ENCODE peak calls at places on chromosomes 12 and 14, in six cellular contexts. One of them, this sample, is unnamed.

GRCh38 chr12:45612044-45612794 is 117.3 kb upstream of the ARID2 start:
- DNase-seq in non-pigmented ciliary epithelial cell: no peak
- DNase-seq in ELF-1: no peak
- DNase-seq in kidney tubule cell: peak; percentile 69
- DNase-seq in dermis blood vessel endothelial cell: peak; percentile 65
- DNase-seq in activated CD8-positive, alpha-beta T cell treated with anti-CD3 and anti-CD28 coated beads, Interleukin-2, amount 10 ng/mL, durations not matched to agents 7 days and 5 days: no peak
- DNase-seq in this sample: peak; percentile 16

GRCh38 chr12:50404307-50404706 is 3.6 kb downstream of the LARP4 start:
- DNase-seq in kidney tubule cell: no peak
- DNase-seq in dermis blood vessel endothelial cell: no peak
- DNase-seq in non-pigmented ciliary epithelial cell: no peak
- DNase-seq in activated CD8-positive, alpha-beta T cell treated with anti-CD3 and anti-CD28 coated beads, Interleukin-2, amount 10 ng/mL, durations not matched to agents 7 days and 5 days: no peak
- DNase-seq in ELF-1: no peak
- DNase-seq in this sample: no peak

GRCh38 chr14:85987292-85987691 is 457.3 kb downstream of the FLRT2 start:
- DNase-seq in dermis blood vessel endothelial cell: no peak
- DNase-seq in activated CD8-positive, alpha-beta T cell treated with anti-CD3 and anti-CD28 coated beads, Interleukin-2, amount 10 ng/mL, durations not matched to agents 7 days and 5 days: no peak
- DNase-seq in non-pigmented ciliary epithelial cell: no peak
- DNase-seq in ELF-1: no peak
- DNase-seq in kidney tubule cell: no peak
- DNase-seq in this sample: no peak

GRCh38 chr14:36950812-36951211 is 221.6 kb downstream of the SLC25A21 start:
- DNase-seq in dermis blood vessel endothelial cell: no peak
- DNase-seq in kidney tubule cell: no peak
- DNase-seq in ELF-1: no peak
- DNase-seq in activated CD8-positive, alpha-beta T cell treated with anti-CD3 and anti-CD28 coated beads, Interleukin-2, amount 10 ng/mL, durations not matched to agents 7 days and 5 days: no peak
- DNase-seq in non-pigmented ciliary epithelial cell: no peak
- DNase-seq in this sample: no peak

GRCh38 chr12:104168596-104168995 is 30.6 kb upstream of the NFYB start:
- DNase-seq in activated CD8-positive, alpha-beta T cell treated with anti-CD3 and anti-CD28 coated beads, Interleukin-2, amount 10 ng/mL, durations not matched to agents 7 days and 5 days: no peak
- DNase-seq in kidney tubule cell: no peak
- DNase-seq in dermis blood vessel endothelial cell: no peak
- DNase-seq in ELF-1: no peak
- DNase-seq in non-pigmented ciliary epithelial cell: no peak
- DNase-seq in this sample: no peak

GRCh38 chr12:104622942-104623341 is 166.2 kb downstream of the CHST11 start:
- DNase-seq in activated CD8-positive, alpha-beta T cell treated with anti-CD3 and anti-CD28 coated beads, Interleukin-2, amount 10 ng/mL, durations not matched to agents 7 days and 5 days: no peak
- DNase-seq in dermis blood vessel endothelial cell: no peak
- DNase-seq in kidney tubule cell: no peak
- DNase-seq in ELF-1: peak; percentile 46
- DNase-seq in non-pigmented ciliary epithelial cell: no peak
- DNase-seq in this sample: no peak

GRCh38 chr12:108772247-108772646 is 40.9 kb upstream of the CORO1C start:
- DNase-seq in non-pigmented ciliary epithelial cell: no peak
- DNase-seq in ELF-1: peak; percentile 70
- DNase-seq in dermis blood vessel endothelial cell: no peak
- DNase-seq in activated CD8-positive, alpha-beta T cell treated with anti-CD3 and anti-CD28 coated beads, Interleukin-2, amount 10 ng/mL, durations not matched to agents 7 days and 5 days: no peak
- DNase-seq in kidney tubule cell: peak; percentile 10
- DNase-seq in this sample: no peak

GRCh38 chr12:53131844-53132243 is 28.6 kb downstream of the SOAT2 start:
- DNase-seq in ELF-1: no peak
- DNase-seq in activated CD8-positive, alpha-beta T cell treated with anti-CD3 and anti-CD28 coated beads, Interleukin-2, amount 10 ng/mL, durations not matched to agents 7 days and 5 days: no peak
- DNase-seq in non-pigmented ciliary epithelial cell: no peak
- DNase-seq in dermis blood vessel endothelial cell: no peak
- DNase-seq in kidney tubule cell: no peak
- DNase-seq in this sample: no peak

GRCh38 chr14:104222396-104223036 is 84.1 kb downstream of the KIF26A start:
- DNase-seq in ELF-1: no peak
- DNase-seq in activated CD8-positive, alpha-beta T cell treated with anti-CD3 and anti-CD28 coated beads, Interleukin-2, amount 10 ng/mL, durations not matched to agents 7 days and 5 days: no peak
- DNase-seq in non-pigmented ciliary epithelial cell: no peak
- DNase-seq in kidney tubule cell: no peak
- DNase-seq in dermis blood vessel endothelial cell: no peak
- DNase-seq in this sample: no peak

GRCh38 chr12:7117670-7118069 is 8.7 kb upstream of the C1RL start:
- DNase-seq in dermis blood vessel endothelial cell: no peak
- DNase-seq in non-pigmented ciliary epithelial cell: no peak
- DNase-seq in activated CD8-positive, alpha-beta T cell treated with anti-CD3 and anti-CD28 coated beads, Interleukin-2, amount 10 ng/mL, durations not matched to agents 7 days and 5 days: no peak
- DNase-seq in kidney tubule cell: no peak
- DNase-seq in ELF-1: no peak
- DNase-seq in this sample: no peak

GRCh38 chr14:50363734-50364113 is 33.0 kb downstream of the CDKL1 start:
- DNase-seq in dermis blood vessel endothelial cell: peak; percentile 52
- DNase-seq in activated CD8-positive, alpha-beta T cell treated with anti-CD3 and anti-CD28 coated beads, Interleukin-2, amount 10 ng/mL, durations not matched to agents 7 days and 5 days: peak; percentile 77
- DNase-seq in ELF-1: no peak
- DNase-seq in non-pigmented ciliary epithelial cell: no peak
- DNase-seq in kidney tubule cell: peak; percentile 65
- DNase-seq in this sample: no peak

GRCh38 chr14:67510836-67511235 is 22.3 kb upstream of the PLEKHH1 start:
- DNase-seq in dermis blood vessel endothelial cell: no peak
- DNase-seq in kidney tubule cell: peak; percentile 58
- DNase-seq in ELF-1: no peak
- DNase-seq in activated CD8-positive, alpha-beta T cell treated with anti-CD3 and anti-CD28 coated beads, Interleukin-2, amount 10 ng/mL, durations not matched to agents 7 days and 5 days: no peak
- DNase-seq in non-pigmented ciliary epithelial cell: no peak
- DNase-seq in this sample: no peak

GRCh38 chr14:98798099-98798498 is 473.9 kb downstream of the BCL11B start:
- DNase-seq in kidney tubule cell: no peak
- DNase-seq in ELF-1: no peak
- DNase-seq in dermis blood vessel endothelial cell: no peak
- DNase-seq in activated CD8-positive, alpha-beta T cell treated with anti-CD3 and anti-CD28 coated beads, Interleukin-2, amount 10 ng/mL, durations not matched to agents 7 days and 5 days: no peak
- DNase-seq in non-pigmented ciliary epithelial cell: no peak
- DNase-seq in this sample: no peak

GRCh38 chr12:10610188-10610587 is 3.2 kb downstream of the MAGOHB start:
- DNase-seq in dermis blood vessel endothelial cell: no peak
- DNase-seq in ELF-1: no peak
- DNase-seq in non-pigmented ciliary epithelial cell: no peak
- DNase-seq in activated CD8-positive, alpha-beta T cell treated with anti-CD3 and anti-CD28 coated beads, Interleukin-2, amount 10 ng/mL, durations not matched to agents 7 days and 5 days: no peak
- DNase-seq in kidney tubule cell: no peak
- DNase-seq in this sample: no peak

GRCh38 chr12:53056901-53057300 is 7.0 kb downstream of the TNS2 start:
- DNase-seq in ELF-1: no peak
- DNase-seq in activated CD8-positive, alpha-beta T cell treated with anti-CD3 and anti-CD28 coated beads, Interleukin-2, amount 10 ng/mL, durations not matched to agents 7 days and 5 days: no peak
- DNase-seq in kidney tubule cell: no peak
- DNase-seq in non-pigmented ciliary epithelial cell: no peak
- DNase-seq in dermis blood vessel endothelial cell: no peak
- DNase-seq in this sample: no peak

GRCh38 chr12:46402451-46402850 is 29.9 kb upstream of the SLC38A2 start:
- DNase-seq in activated CD8-positive, alpha-beta T cell treated with anti-CD3 and anti-CD28 coated beads, Interleukin-2, amount 10 ng/mL, durations not matched to agents 7 days and 5 days: no peak
- DNase-seq in dermis blood vessel endothelial cell: no peak
- DNase-seq in ELF-1: no peak
- DNase-seq in non-pigmented ciliary epithelial cell: no peak
- DNase-seq in kidney tubule cell: no peak
- DNase-seq in this sample: peak; percentile 55

GRCh38 chr12:117318591-117318990 is 42.8 kb downstream of the NOS1 start:
- DNase-seq in ELF-1: no peak
- DNase-seq in activated CD8-positive, alpha-beta T cell treated with anti-CD3 and anti-CD28 coated beads, Interleukin-2, amount 10 ng/mL, durations not matched to agents 7 days and 5 days: no peak
- DNase-seq in non-pigmented ciliary epithelial cell: no peak
- DNase-seq in dermis blood vessel endothelial cell: no peak
- DNase-seq in kidney tubule cell: no peak
- DNase-seq in this sample: no peak

GRCh38 chr14:36582011-36582873 is at the start of gene NKX2-8:
- DNase-seq in dermis blood vessel endothelial cell: no peak
- DNase-seq in non-pigmented ciliary epithelial cell: no peak
- DNase-seq in kidney tubule cell: no peak
- DNase-seq in ELF-1: no peak
- DNase-seq in activated CD8-positive, alpha-beta T cell treated with anti-CD3 and anti-CD28 coated beads, Interleukin-2, amount 10 ng/mL, durations not matched to agents 7 days and 5 days: no peak
- DNase-seq in this sample: peak; percentile 19

GRCh38 chr12:38905480-38906351 is at the start of gene CPNE8:
- DNase-seq in dermis blood vessel endothelial cell: peak; percentile 86
- DNase-seq in non-pigmented ciliary epithelial cell: no peak
- DNase-seq in kidney tubule cell: peak; percentile 88
- DNase-seq in ELF-1: peak; percentile 73
- DNase-seq in activated CD8-positive, alpha-beta T cell treated with anti-CD3 and anti-CD28 coated beads, Interleukin-2, amount 10 ng/mL, durations not matched to agents 7 days and 5 days: peak; percentile 44
- DNase-seq in this sample: peak; percentile 76

GRCh38 chr12:99706736-99707473 is 59.4 kb downstream of the GARIN6 start:
- DNase-seq in activated CD8-positive, alpha-beta T cell treated with anti-CD3 and anti-CD28 coated beads, Interleukin-2, amount 10 ng/mL, durations not matched to agents 7 days and 5 days: no peak
- DNase-seq in ELF-1: no peak
- DNase-seq in kidney tubule cell: no peak
- DNase-seq in non-pigmented ciliary epithelial cell: no peak
- DNase-seq in dermis blood vessel endothelial cell: no peak
- DNase-seq in this sample: peak; percentile 0

GRCh38 chr14:99320621-99321235 is 48.7 kb upstream of the BCL11B start:
- DNase-seq in kidney tubule cell: no peak
- DNase-seq in ELF-1: no peak
- DNase-seq in non-pigmented ciliary epithelial cell: no peak
- DNase-seq in activated CD8-positive, alpha-beta T cell treated with anti-CD3 and anti-CD28 coated beads, Interleukin-2, amount 10 ng/mL, durations not matched to agents 7 days and 5 days: no peak
- DNase-seq in dermis blood vessel endothelial cell: no peak
- DNase-seq in this sample: no peak

GRCh38 chr14:23544511-23545447 is 6.8 kb downstream of the ZFHX2 start:
- DNase-seq in activated CD8-positive, alpha-beta T cell treated with anti-CD3 and anti-CD28 coated beads, Interleukin-2, amount 10 ng/mL, durations not matched to agents 7 days and 5 days: no peak
- DNase-seq in dermis blood vessel endothelial cell: no peak
- DNase-seq in ELF-1: peak; percentile 90
- DNase-seq in non-pigmented ciliary epithelial cell: no peak
- DNase-seq in kidney tubule cell: no peak
- DNase-seq in this sample: no peak

GRCh38 chr14:68020999-68021663 is 201.6 kb downstream of the RAD51B start:
- DNase-seq in kidney tubule cell: no peak
- DNase-seq in dermis blood vessel endothelial cell: no peak
- DNase-seq in activated CD8-positive, alpha-beta T cell treated with anti-CD3 and anti-CD28 coated beads, Interleukin-2, amount 10 ng/mL, durations not matched to agents 7 days and 5 days: no peak
- DNase-seq in non-pigmented ciliary epithelial cell: no peak
- DNase-seq in ELF-1: no peak
- DNase-seq in this sample: no peak

GRCh38 chr14:60064491-60065072 is 27.1 kb upstream of the PCNX4 start:
- DNase-seq in kidney tubule cell: peak; percentile 25
- DNase-seq in dermis blood vessel endothelial cell: peak; percentile 60
- DNase-seq in non-pigmented ciliary epithelial cell: peak; percentile 8
- DNase-seq in ELF-1: no peak
- DNase-seq in activated CD8-positive, alpha-beta T cell treated with anti-CD3 and anti-CD28 coated beads, Interleukin-2, amount 10 ng/mL, durations not matched to agents 7 days and 5 days: no peak
- DNase-seq in this sample: peak; percentile 6

GRCh38 chr14:23171251-23171975 is 12.0 kb downstream of the SLC7A8 start:
- DNase-seq in ELF-1: peak; percentile 79
- DNase-seq in activated CD8-positive, alpha-beta T cell treated with anti-CD3 and anti-CD28 coated beads, Interleukin-2, amount 10 ng/mL, durations not matched to agents 7 days and 5 days: no peak
- DNase-seq in dermis blood vessel endothelial cell: no peak
- DNase-seq in non-pigmented ciliary epithelial cell: no peak
- DNase-seq in kidney tubule cell: no peak
- DNase-seq in this sample: peak; percentile 95

GRCh38 chr14:80926706-80927384 is 14.7 kb downstream of the CEP128 start:
- DNase-seq in activated CD8-positive, alpha-beta T cell treated with anti-CD3 and anti-CD28 coated beads, Interleukin-2, amount 10 ng/mL, durations not matched to agents 7 days and 5 days: no peak
- DNase-seq in non-pigmented ciliary epithelial cell: peak; percentile 55
- DNase-seq in ELF-1: no peak
- DNase-seq in dermis blood vessel endothelial cell: no peak
- DNase-seq in kidney tubule cell: peak; percentile 55
- DNase-seq in this sample: no peak

GRCh38 chr12:87112946-87113345 is 856.8 kb upstream of the MGAT4C start:
- DNase-seq in dermis blood vessel endothelial cell: no peak
- DNase-seq in non-pigmented ciliary epithelial cell: no peak
- DNase-seq in kidney tubule cell: peak; percentile 55
- DNase-seq in ELF-1: no peak
- DNase-seq in activated CD8-positive, alpha-beta T cell treated with anti-CD3 and anti-CD28 coated beads, Interleukin-2, amount 10 ng/mL, durations not matched to agents 7 days and 5 days: no peak
- DNase-seq in this sample: peak; percentile 84

GRCh38 chr12:115380509-115381120 is 696.6 kb upstream of the TBX3 start:
- DNase-seq in ELF-1: no peak
- DNase-seq in kidney tubule cell: no peak
- DNase-seq in activated CD8-positive, alpha-beta T cell treated with anti-CD3 and anti-CD28 coated beads, Interleukin-2, amount 10 ng/mL, durations not matched to agents 7 days and 5 days: no peak
- DNase-seq in non-pigmented ciliary epithelial cell: no peak
- DNase-seq in dermis blood vessel endothelial cell: no peak
- DNase-seq in this sample: no peak

GRCh38 chr12:2338381-2338780 is 285.6 kb downstream of the CACNA1C start:
- DNase-seq in dermis blood vessel endothelial cell: no peak
- DNase-seq in kidney tubule cell: no peak
- DNase-seq in non-pigmented ciliary epithelial cell: no peak
- DNase-seq in activated CD8-positive, alpha-beta T cell treated with anti-CD3 and anti-CD28 coated beads, Interleukin-2, amount 10 ng/mL, durations not matched to agents 7 days and 5 days: no peak
- DNase-seq in ELF-1: no peak
- DNase-seq in this sample: no peak

GRCh38 chr14:75156901-75157300 is 19.5 kb downstream of the TMED10 start:
- DNase-seq in non-pigmented ciliary epithelial cell: no peak
- DNase-seq in kidney tubule cell: no peak
- DNase-seq in ELF-1: no peak
- DNase-seq in activated CD8-positive, alpha-beta T cell treated with anti-CD3 and anti-CD28 coated beads, Interleukin-2, amount 10 ng/mL, durations not matched to agents 7 days and 5 days: peak; percentile 63
- DNase-seq in dermis blood vessel endothelial cell: no peak
- DNase-seq in this sample: peak; percentile 21

GRCh38 chr12:53995311-53996187 is 4.4 kb upstream of the HOXC9 start:
- DNase-seq in non-pigmented ciliary epithelial cell: no peak
- DNase-seq in dermis blood vessel endothelial cell: peak; percentile 22
- DNase-seq in kidney tubule cell: peak; percentile 84
- DNase-seq in activated CD8-positive, alpha-beta T cell treated with anti-CD3 and anti-CD28 coated beads, Interleukin-2, amount 10 ng/mL, durations not matched to agents 7 days and 5 days: peak; percentile 41
- DNase-seq in ELF-1: no peak
- DNase-seq in this sample: peak; percentile 62

GRCh38 chr12:41365653-41366131 is 177.6 kb downstream of the PDZRN4 start:
- DNase-seq in non-pigmented ciliary epithelial cell: peak; percentile 3
- DNase-seq in activated CD8-positive, alpha-beta T cell treated with anti-CD3 and anti-CD28 coated beads, Interleukin-2, amount 10 ng/mL, durations not matched to agents 7 days and 5 days: no peak
- DNase-seq in kidney tubule cell: peak; percentile 54
- DNase-seq in dermis blood vessel endothelial cell: no peak
- DNase-seq in ELF-1: peak; percentile 1
- DNase-seq in this sample: no peak

GRCh38 chr12:57201631-57202030 is 15.0 kb upstream of the NXPH4 start:
- DNase-seq in activated CD8-positive, alpha-beta T cell treated with anti-CD3 and anti-CD28 coated beads, Interleukin-2, amount 10 ng/mL, durations not matched to agents 7 days and 5 days: no peak
- DNase-seq in ELF-1: no peak
- DNase-seq in non-pigmented ciliary epithelial cell: no peak
- DNase-seq in kidney tubule cell: no peak
- DNase-seq in dermis blood vessel endothelial cell: no peak
- DNase-seq in this sample: no peak

GRCh38 chr14:99118046-99118721 is 153.8 kb downstream of the BCL11B start:
- DNase-seq in non-pigmented ciliary epithelial cell: no peak
- DNase-seq in ELF-1: peak; percentile 76
- DNase-seq in dermis blood vessel endothelial cell: no peak
- DNase-seq in kidney tubule cell: no peak
- DNase-seq in activated CD8-positive, alpha-beta T cell treated with anti-CD3 and anti-CD28 coated beads, Interleukin-2, amount 10 ng/mL, durations not matched to agents 7 days and 5 days: no peak
- DNase-seq in this sample: no peak

GRCh38 chr12:49070971-49071370 is 1.2 kb upstream of the RHEBL1 start:
- DNase-seq in kidney tubule cell: no peak
- DNase-seq in ELF-1: no peak
- DNase-seq in dermis blood vessel endothelial cell: no peak
- DNase-seq in activated CD8-positive, alpha-beta T cell treated with anti-CD3 and anti-CD28 coated beads, Interleukin-2, amount 10 ng/mL, durations not matched to agents 7 days and 5 days: no peak
- DNase-seq in non-pigmented ciliary epithelial cell: no peak
- DNase-seq in this sample: no peak

GRCh38 chr14:61498303-61498702 is 176.9 kb downstream of the PRKCH start:
- DNase-seq in activated CD8-positive, alpha-beta T cell treated with anti-CD3 and anti-CD28 coated beads, Interleukin-2, amount 10 ng/mL, durations not matched to agents 7 days and 5 days: no peak
- DNase-seq in kidney tubule cell: peak; percentile 82
- DNase-seq in non-pigmented ciliary epithelial cell: no peak
- DNase-seq in ELF-1: no peak
- DNase-seq in dermis blood vessel endothelial cell: peak; percentile 65
- DNase-seq in this sample: no peak